ENCODE peak calls at places on chromosomes 5 and 9, in nine cellular contexts. One of them, this sample, is unnamed.

GRCh38 chr5:14945021-14945420 is 73.4 kb upstream of the ANKH start:
- DNase-seq in adrenal gland: no peak
- DNase-seq in Daoy: no peak
- DNase-seq in transverse colon: no peak
- DNase-seq in stimulated activated CD4-positive, alpha-beta T cell treated with anti-CD3 and anti-CD28 coated beads, TNF-alpha, amount 100 ng/mL, for 24 hours: no peak
- DNase-seq in SK-N-SH: no peak
- DNase-seq in fibroblast of the aortic adventitia: no peak
- DNase-seq in cardiac fibroblast: no peak
- DNase-seq in prostate gland: no peak
- DNase-seq in this sample: no peak

GRCh38 chr5:84119252-84119651 is 265.4 kb downstream of the EDIL3 start:
- DNase-seq in cardiac fibroblast: no peak
- DNase-seq in SK-N-SH: peak
- DNase-seq in adrenal gland: no peak
- DNase-seq in transverse colon: no peak
- DNase-seq in prostate gland: no peak
- DNase-seq in fibroblast of the aortic adventitia: peak
- DNase-seq in Daoy: no peak
- DNase-seq in stimulated activated CD4-positive, alpha-beta T cell treated with anti-CD3 and anti-CD28 coated beads, TNF-alpha, amount 100 ng/mL, for 24 hours: no peak
- DNase-seq in this sample: no peak

GRCh38 chr5:67725591-67725990 is 490.0 kb upstream of the PIK3R1 start:
- DNase-seq in adrenal gland: no peak
- DNase-seq in stimulated activated CD4-positive, alpha-beta T cell treated with anti-CD3 and anti-CD28 coated beads, TNF-alpha, amount 100 ng/mL, for 24 hours: no peak
- DNase-seq in cardiac fibroblast: peak
- DNase-seq in fibroblast of the aortic adventitia: peak
- DNase-seq in transverse colon: no peak
- DNase-seq in prostate gland: no peak
- DNase-seq in SK-N-SH: no peak
- DNase-seq in Daoy: no peak
- DNase-seq in this sample: no peak

GRCh38 chr5:149367972-149368645 is 10.3 kb downstream of the PCYOX1L start:
- DNase-seq in prostate gland: no peak
- DNase-seq in Daoy: no peak
- DNase-seq in cardiac fibroblast: no peak
- DNase-seq in stimulated activated CD4-positive, alpha-beta T cell treated with anti-CD3 and anti-CD28 coated beads, TNF-alpha, amount 100 ng/mL, for 24 hours: no peak
- DNase-seq in fibroblast of the aortic adventitia: no peak
- DNase-seq in SK-N-SH: no peak
- DNase-seq in adrenal gland: no peak
- DNase-seq in transverse colon: peak
- DNase-seq in this sample: no peak

GRCh38 chr5:176543428-176544182 is 5.5 kb upstream of the CDHR2 start:
- DNase-seq in prostate gland: peak
- DNase-seq in fibroblast of the aortic adventitia: peak
- DNase-seq in transverse colon: peak
- DNase-seq in SK-N-SH: peak
- DNase-seq in stimulated activated CD4-positive, alpha-beta T cell treated with anti-CD3 and anti-CD28 coated beads, TNF-alpha, amount 100 ng/mL, for 24 hours: peak
- DNase-seq in adrenal gland: peak
- DNase-seq in Daoy: peak
- DNase-seq in cardiac fibroblast: peak
- DNase-seq in this sample: peak

GRCh38 chr9:89120704-89121103 is 57.9 kb downstream of the SHC3 start:
- DNase-seq in stimulated activated CD4-positive, alpha-beta T cell treated with anti-CD3 and anti-CD28 coated beads, TNF-alpha, amount 100 ng/mL, for 24 hours: no peak
- DNase-seq in SK-N-SH: no peak
- DNase-seq in adrenal gland: no peak
- DNase-seq in fibroblast of the aortic adventitia: no peak
- DNase-seq in cardiac fibroblast: no peak
- DNase-seq in Daoy: no peak
- DNase-seq in transverse colon: no peak
- DNase-seq in prostate gland: no peak
- DNase-seq in this sample: no peak

GRCh38 chr5:157464518-157465171 is 4.6 kb downstream of the NIPAL4 start:
- DNase-seq in SK-N-SH: no peak
- DNase-seq in fibroblast of the aortic adventitia: peak
- DNase-seq in transverse colon: peak
- DNase-seq in stimulated activated CD4-positive, alpha-beta T cell treated with anti-CD3 and anti-CD28 coated beads, TNF-alpha, amount 100 ng/mL, for 24 hours: peak
- DNase-seq in cardiac fibroblast: peak
- DNase-seq in Daoy: peak
- DNase-seq in adrenal gland: peak
- DNase-seq in prostate gland: peak
- DNase-seq in this sample: no peak

GRCh38 chr5:78699565-78700143 is 51.1 kb upstream of the LHFPL2 start:
- DNase-seq in transverse colon: peak
- DNase-seq in SK-N-SH: no peak
- DNase-seq in cardiac fibroblast: peak
- DNase-seq in Daoy: peak
- DNase-seq in stimulated activated CD4-positive, alpha-beta T cell treated with anti-CD3 and anti-CD28 coated beads, TNF-alpha, amount 100 ng/mL, for 24 hours: no peak
- DNase-seq in prostate gland: no peak
- DNase-seq in adrenal gland: peak
- DNase-seq in fibroblast of the aortic adventitia: peak
- DNase-seq in this sample: no peak

GRCh38 chr9:124894741-124895170 is 32.8 kb downstream of the ARPC5L start:
- DNase-seq in SK-N-SH: no peak
- DNase-seq in transverse colon: no peak
- DNase-seq in prostate gland: no peak
- DNase-seq in stimulated activated CD4-positive, alpha-beta T cell treated with anti-CD3 and anti-CD28 coated beads, TNF-alpha, amount 100 ng/mL, for 24 hours: no peak
- DNase-seq in fibroblast of the aortic adventitia: peak
- DNase-seq in cardiac fibroblast: peak
- DNase-seq in adrenal gland: no peak
- DNase-seq in Daoy: no peak
- DNase-seq in this sample: no peak

GRCh38 chr5:102811962-102812361 is 56.9 kb downstream of the PAM start:
- DNase-seq in fibroblast of the aortic adventitia: peak
- DNase-seq in Daoy: peak
- DNase-seq in stimulated activated CD4-positive, alpha-beta T cell treated with anti-CD3 and anti-CD28 coated beads, TNF-alpha, amount 100 ng/mL, for 24 hours: no peak
- DNase-seq in SK-N-SH: no peak
- DNase-seq in cardiac fibroblast: peak
- DNase-seq in transverse colon: no peak
- DNase-seq in adrenal gland: no peak
- DNase-seq in prostate gland: no peak
- DNase-seq in this sample: peak

GRCh38 chr9:112489039-112489546 is 2.5 kb downstream of the KIAA1958 start:
- DNase-seq in prostate gland: no peak
- DNase-seq in adrenal gland: no peak
- DNase-seq in fibroblast of the aortic adventitia: no peak
- DNase-seq in stimulated activated CD4-positive, alpha-beta T cell treated with anti-CD3 and anti-CD28 coated beads, TNF-alpha, amount 100 ng/mL, for 24 hours: no peak
- DNase-seq in SK-N-SH: no peak
- DNase-seq in Daoy: no peak
- DNase-seq in cardiac fibroblast: no peak
- DNase-seq in transverse colon: no peak
- DNase-seq in this sample: no peak

GRCh38 chr5:2867373-2867933 is 116.0 kb upstream of the IRX2 start:
- DNase-seq in stimulated activated CD4-positive, alpha-beta T cell treated with anti-CD3 and anti-CD28 coated beads, TNF-alpha, amount 100 ng/mL, for 24 hours: no peak
- DNase-seq in adrenal gland: no peak
- DNase-seq in Daoy: no peak
- DNase-seq in cardiac fibroblast: no peak
- DNase-seq in fibroblast of the aortic adventitia: no peak
- DNase-seq in transverse colon: no peak
- DNase-seq in prostate gland: no peak
- DNase-seq in SK-N-SH: no peak
- DNase-seq in this sample: no peak

GRCh38 chr9:124220551-124221451 is 36.9 kb upstream of the NEK6 start:
- DNase-seq in adrenal gland: no peak
- DNase-seq in transverse colon: peak
- DNase-seq in Daoy: peak
- DNase-seq in SK-N-SH: peak
- DNase-seq in cardiac fibroblast: peak
- DNase-seq in stimulated activated CD4-positive, alpha-beta T cell treated with anti-CD3 and anti-CD28 coated beads, TNF-alpha, amount 100 ng/mL, for 24 hours: no peak
- DNase-seq in fibroblast of the aortic adventitia: peak
- DNase-seq in prostate gland: peak
- DNase-seq in this sample: peak

GRCh38 chr9:116471093-116471906 is 215.8 kb upstream of the TRIM32 start:
- DNase-seq in Daoy: peak
- DNase-seq in transverse colon: no peak
- DNase-seq in prostate gland: no peak
- DNase-seq in adrenal gland: peak
- DNase-seq in fibroblast of the aortic adventitia: peak
- DNase-seq in SK-N-SH: no peak
- DNase-seq in cardiac fibroblast: peak
- DNase-seq in stimulated activated CD4-positive, alpha-beta T cell treated with anti-CD3 and anti-CD28 coated beads, TNF-alpha, amount 100 ng/mL, for 24 hours: no peak
- DNase-seq in this sample: no peak

GRCh38 chr5:138610468-138611294 is 35.5 kb upstream of the HSPA9 start:
- DNase-seq in Daoy: no peak
- DNase-seq in prostate gland: no peak
- DNase-seq in SK-N-SH: peak
- DNase-seq in cardiac fibroblast: peak
- DNase-seq in stimulated activated CD4-positive, alpha-beta T cell treated with anti-CD3 and anti-CD28 coated beads, TNF-alpha, amount 100 ng/mL, for 24 hours: no peak
- DNase-seq in transverse colon: no peak
- DNase-seq in adrenal gland: no peak
- DNase-seq in fibroblast of the aortic adventitia: no peak
- DNase-seq in this sample: no peak

GRCh38 chr5:176519810-176520720 is 17.1 kb downstream of the RNF44 start:
- DNase-seq in stimulated activated CD4-positive, alpha-beta T cell treated with anti-CD3 and anti-CD28 coated beads, TNF-alpha, amount 100 ng/mL, for 24 hours: no peak
- DNase-seq in prostate gland: no peak
- DNase-seq in SK-N-SH: no peak
- DNase-seq in adrenal gland: no peak
- DNase-seq in cardiac fibroblast: no peak
- DNase-seq in fibroblast of the aortic adventitia: no peak
- DNase-seq in transverse colon: no peak
- DNase-seq in Daoy: no peak
- DNase-seq in this sample: no peak

GRCh38 chr5:123673107-123673506 is 161.1 kb downstream of the CSNK1G3 start:
- DNase-seq in transverse colon: no peak
- DNase-seq in cardiac fibroblast: no peak
- DNase-seq in stimulated activated CD4-positive, alpha-beta T cell treated with anti-CD3 and anti-CD28 coated beads, TNF-alpha, amount 100 ng/mL, for 24 hours: no peak
- DNase-seq in SK-N-SH: no peak
- DNase-seq in Daoy: peak
- DNase-seq in fibroblast of the aortic adventitia: peak
- DNase-seq in adrenal gland: no peak
- DNase-seq in prostate gland: peak
- DNase-seq in this sample: no peak